ENCODE peak calls at places on chromosomes 16 and 17, in ten cellular contexts. V is epithelial cell of prostate; H is AML-193; W is CD4-positive, alpha-beta memory T cell; G is mucosa of gallbladder; I is HT1080; L is cardiac fibroblast; D is NCI-H2227 treated with DMSO at 0.1 percent for 48 hours; T is neuronal stem cell; Z is stimulated activated CD4-positive, alpha-beta T cell treated with anti-CD3 and anti-CD28 coated beads, Interleukin-15, amount 100 ng/mL, for 1 hour. P is an unnamed sample.

GRCh38 chr17:42276609-42277341 is 584 bp upstream of the STAT5B start:
- DNase-seq in L (peak; percentile 89), V (no peak), T (no peak), H (peak; percentile 51), W (no peak), G (peak; percentile 50), I (peak; percentile 85), D (peak; percentile 54), Z (no peak), P (peak; percentile 45)

GRCh38 chr16:25138130-25138529 is 26.6 kb downstream of the LCMT1 start:
- DNase-seq in D (no peak), T (no peak), Z (no peak), W (no peak), I (no peak), V (no peak), L (no peak), H (no peak), G (no peak), P (no peak)

GRCh38 chr16:83942815-83943515 is 10.1 kb upstream of the OSGIN1 start:
- DNase-seq in D (no peak), Z (no peak), H (no peak), I (no peak), V (no peak), T (no peak), W (no peak), L (no peak), G (no peak), P (no peak)

GRCh38 chr16:74896389-74897370 is 88.2 kb downstream of the WDR59 start:
- DNase-seq in H (no peak), G (peak; percentile 28), Z (no peak), L (peak; percentile 45), V (peak; percentile 36), T (no peak), D (no peak), W (no peak), I (peak; percentile 77), P (no peak)

GRCh38 chr16:87963400-87963799 is 12.2 kb downstream of the BANP start:
- DNase-seq in W (peak; percentile 38), L (peak; percentile 85), T (no peak), V (no peak), Z (peak; percentile 38), H (no peak), I (peak; percentile 90), D (no peak), G (no peak), P (no peak)

GRCh38 chr16:57998484-57998883 is 2.0 kb downstream of the ZNF319 start:
- DNase-seq in V (peak; percentile 54), H (peak; percentile 83), W (peak; percentile 55), I (peak; percentile 65), D (no peak), G (no peak), T (no peak), L (peak; percentile 49), Z (no peak), P (no peak)

GRCh38 chr16:57147381-57148191 is 38.3 kb downstream of the PSME3IP1 start:
- DNase-seq in V (peak; percentile 16), T (no peak), Z (no peak), H (no peak), W (no peak), G (no peak), D (no peak), I (no peak), L (peak; percentile 41), P (no peak)

GRCh38 chr16:64534180-64534780 is 587.6 kb downstream of the CDH11 start:
- DNase-seq in D (no peak), W (no peak), I (no peak), H (no peak), G (no peak), Z (no peak), V (no peak), T (no peak), L (no peak), P (no peak)

GRCh38 chr16:4179020-4179419 is 62.8 kb upstream of the ADCY9 start:
- DNase-seq in D (no peak), I (no peak), G (no peak), T (no peak), L (peak; percentile 58), W (no peak), H (peak; percentile 23), V (peak; percentile 71), Z (no peak), P (no peak)

GRCh38 chr17:29880031-29880430 is 50.0 kb downstream of the SSH2 start:
- DNase-seq in G (no peak), L (no peak), V (no peak), H (no peak), W (no peak), T (no peak), D (no peak), I (peak; percentile 53), Z (no peak), P (no peak)

GRCh38 chr17:6591599-6592158 is 35.3 kb upstream of the PITPNM3 start:
- DNase-seq in G (no peak), H (no peak), T (no peak), Z (no peak), V (peak; percentile 79), I (peak; percentile 95), D (no peak), W (no peak), L (peak; percentile 71), P (no peak)

GRCh38 chr17:63314766-63315165 is 131.3 kb downstream of the CYB561 start:
- DNase-seq in D (no peak), V (no peak), H (no peak), T (no peak), W (no peak), L (no peak), Z (no peak), I (no peak), G (no peak), P (no peak)

GRCh38 chr16:13421726-13422125 is 498.2 kb upstream of the ERCC4 start:
- DNase-seq in T (no peak), V (no peak), L (no peak), W (no peak), D (no peak), Z (no peak), H (no peak), I (peak; percentile 88), G (no peak), P (no peak)

GRCh38 chr16:81880816-81881215 is 101.7 kb downstream of the PLCG2 start:
- DNase-seq in D (no peak), L (no peak), W (no peak), T (no peak), I (no peak), H (no peak), V (no peak), Z (no peak), G (no peak), P (no peak)

GRCh38 chr17:67431210-67432015 is 54.3 kb downstream of the PITPNC1 start:
- DNase-seq in T (no peak), Z (no peak), G (no peak), V (peak; percentile 80), W (no peak), D (no peak), L (peak; percentile 84), I (peak; percentile 90), H (no peak), P (no peak)

GRCh38 chr16:4508806-4509205 is 29.8 kb downstream of the CDIP1 start:
- DNase-seq in Z (no peak), T (no peak), W (no peak), L (no peak), V (no peak), I (no peak), G (no peak), H (no peak), D (no peak), P (no peak)

GRCh38 chr16:70647461-70648359 is 1.4 kb downstream of the IL34 start:
- DNase-seq in T (no peak), V (no peak), W (no peak), L (no peak), Z (no peak), G (no peak), D (no peak), I (no peak), H (no peak), P (no peak)

GRCh38 chr17:59846391-59847165 is 46.2 kb downstream of the TUBD1 start:
- DNase-seq in G (peak; percentile 62), D (no peak), W (peak; percentile 34), H (no peak), I (peak; percentile 82), T (no peak), L (peak; percentile 87), V (peak; percentile 91), Z (no peak), P (no peak)

GRCh38 chr17:51166198-51166986 is at the start of gene NME2:
- DNase-seq in I (peak; percentile 88), V (peak; percentile 26), Z (peak; percentile 66), W (peak; percentile 61), D (peak; percentile 88), H (peak; percentile 72), T (peak; percentile 80), L (peak; percentile 86), G (peak; percentile 88), P (peak; percentile 70)

GRCh38 chr16:55494994-55495421 is 13.9 kb upstream of the LPCAT2 start:
- DNase-seq in Z (no peak), T (no peak), W (no peak), G (peak; percentile 70), D (no peak), V (peak; percentile 55), L (peak; percentile 95), H (peak; percentile 66), I (peak; percentile 76), P (no peak)

GRCh38 chr17:64783556-64784352 is 121.6 kb upstream of the SMURF2 start:
- DNase-seq in L (no peak), D (no peak), T (no peak), H (no peak), G (no peak), I (no peak), V (no peak), W (no peak), Z (no peak), P (no peak)

GRCh38 chr17:48215583-48216139 is 108.1 kb downstream of the SNX11 start:
- DNase-seq in T (peak; percentile 18), G (no peak), I (peak; percentile 75), H (peak; percentile 49), W (no peak), L (peak; percentile 51), V (no peak), D (peak; percentile 63), Z (no peak), P (peak; percentile 42)

GRCh38 chr17:46785696-46786095 is 32.8 kb downstream of the WNT3 start:
- DNase-seq in Z (no peak), W (no peak), L (no peak), G (no peak), I (no peak), H (no peak), V (no peak), D (no peak), T (no peak), P (no peak)

P was measured in NCI-H1092.